ENCODE peak calls at places on chromosomes 12 and 14, in eight cellular contexts. One of them, this sample, is unnamed.

GRCh38 chr14:51663783-51664326 is 12.1 kb downstream of the FRMD6 start:
- DNase-seq in ACHN: no peak
- DNase-seq in stimulated activated CD4-positive, alpha-beta T cell treated with anti-CD3 and anti-CD28 coated beads, Interleukin-4, amount 100 ng/mL, for 48 hours: no peak
- DNase-seq in IMR-90: no peak
- DNase-seq in erythroblast: no peak
- DNase-seq in WTC11: no peak
- DNase-seq in activated CD4-positive, alpha-beta T cell treated with anti-CD3 and anti-CD28 coated beads, Interleukin-2, amount 50 U/mL, for 1 hour: no peak
- DNase-seq in activated CD8-positive, alpha-beta memory T cell treated with anti-CD3 and anti-CD28 coated beads, Interleukin-2, amount 10 ng/mL, durations not matched to agents 7 days and 5 days: no peak
- DNase-seq in this sample: no peak

GRCh38 chr12:126874427-126875026 is 1392.4 kb upstream of the TMEM132C start:
- DNase-seq in erythroblast: peak; percentile 82
- DNase-seq in stimulated activated CD4-positive, alpha-beta T cell treated with anti-CD3 and anti-CD28 coated beads, Interleukin-4, amount 100 ng/mL, for 48 hours: peak; percentile 54
- DNase-seq in WTC11: peak; percentile 34
- DNase-seq in IMR-90: no peak
- DNase-seq in ACHN: peak; percentile 68
- DNase-seq in activated CD8-positive, alpha-beta memory T cell treated with anti-CD3 and anti-CD28 coated beads, Interleukin-2, amount 10 ng/mL, durations not matched to agents 7 days and 5 days: peak; percentile 67
- DNase-seq in activated CD4-positive, alpha-beta T cell treated with anti-CD3 and anti-CD28 coated beads, Interleukin-2, amount 50 U/mL, for 1 hour: peak; percentile 52
- DNase-seq in this sample: peak; percentile 32

GRCh38 chr14:83044001-83044400 is 1510.3 kb upstream of the SEL1L start:
- DNase-seq in activated CD4-positive, alpha-beta T cell treated with anti-CD3 and anti-CD28 coated beads, Interleukin-2, amount 50 U/mL, for 1 hour: no peak
- DNase-seq in ACHN: no peak
- DNase-seq in erythroblast: no peak
- DNase-seq in activated CD8-positive, alpha-beta memory T cell treated with anti-CD3 and anti-CD28 coated beads, Interleukin-2, amount 10 ng/mL, durations not matched to agents 7 days and 5 days: no peak
- DNase-seq in WTC11: no peak
- DNase-seq in IMR-90: no peak
- DNase-seq in stimulated activated CD4-positive, alpha-beta T cell treated with anti-CD3 and anti-CD28 coated beads, Interleukin-4, amount 100 ng/mL, for 48 hours: no peak
- DNase-seq in this sample: no peak

GRCh38 chr12:19158909-19159308 is 29.4 kb downstream of the PLEKHA5 start:
- DNase-seq in WTC11: no peak
- DNase-seq in ACHN: no peak
- DNase-seq in IMR-90: peak; percentile 65
- DNase-seq in activated CD8-positive, alpha-beta memory T cell treated with anti-CD3 and anti-CD28 coated beads, Interleukin-2, amount 10 ng/mL, durations not matched to agents 7 days and 5 days: no peak
- DNase-seq in stimulated activated CD4-positive, alpha-beta T cell treated with anti-CD3 and anti-CD28 coated beads, Interleukin-4, amount 100 ng/mL, for 48 hours: no peak
- DNase-seq in erythroblast: no peak
- DNase-seq in activated CD4-positive, alpha-beta T cell treated with anti-CD3 and anti-CD28 coated beads, Interleukin-2, amount 50 U/mL, for 1 hour: no peak
- DNase-seq in this sample: no peak

GRCh38 chr14:58587271-58587670 is 50.5 kb upstream of the DACT1 start:
- DNase-seq in IMR-90: peak; percentile 87
- DNase-seq in erythroblast: no peak
- DNase-seq in activated CD8-positive, alpha-beta memory T cell treated with anti-CD3 and anti-CD28 coated beads, Interleukin-2, amount 10 ng/mL, durations not matched to agents 7 days and 5 days: no peak
- DNase-seq in WTC11: no peak
- DNase-seq in ACHN: no peak
- DNase-seq in stimulated activated CD4-positive, alpha-beta T cell treated with anti-CD3 and anti-CD28 coated beads, Interleukin-4, amount 100 ng/mL, for 48 hours: no peak
- DNase-seq in activated CD4-positive, alpha-beta T cell treated with anti-CD3 and anti-CD28 coated beads, Interleukin-2, amount 50 U/mL, for 1 hour: no peak
- DNase-seq in this sample: no peak

GRCh38 chr12:14424545-14424944 is 59.1 kb downstream of the ATF7IP start:
- DNase-seq in activated CD4-positive, alpha-beta T cell treated with anti-CD3 and anti-CD28 coated beads, Interleukin-2, amount 50 U/mL, for 1 hour: no peak
- DNase-seq in erythroblast: no peak
- DNase-seq in activated CD8-positive, alpha-beta memory T cell treated with anti-CD3 and anti-CD28 coated beads, Interleukin-2, amount 10 ng/mL, durations not matched to agents 7 days and 5 days: no peak
- DNase-seq in IMR-90: no peak
- DNase-seq in WTC11: no peak
- DNase-seq in ACHN: no peak
- DNase-seq in stimulated activated CD4-positive, alpha-beta T cell treated with anti-CD3 and anti-CD28 coated beads, Interleukin-4, amount 100 ng/mL, for 48 hours: no peak
- DNase-seq in this sample: no peak

GRCh38 chr12:46963977-46964376 is 115.4 kb upstream of the PCED1B start:
- DNase-seq in WTC11: no peak
- DNase-seq in stimulated activated CD4-positive, alpha-beta T cell treated with anti-CD3 and anti-CD28 coated beads, Interleukin-4, amount 100 ng/mL, for 48 hours: no peak
- DNase-seq in erythroblast: no peak
- DNase-seq in activated CD8-positive, alpha-beta memory T cell treated with anti-CD3 and anti-CD28 coated beads, Interleukin-2, amount 10 ng/mL, durations not matched to agents 7 days and 5 days: no peak
- DNase-seq in activated CD4-positive, alpha-beta T cell treated with anti-CD3 and anti-CD28 coated beads, Interleukin-2, amount 50 U/mL, for 1 hour: no peak
- DNase-seq in IMR-90: no peak
- DNase-seq in ACHN: no peak
- DNase-seq in this sample: no peak

GRCh38 chr14:92959189-92959531 is 36.2 kb downstream of the CHGA start:
- DNase-seq in stimulated activated CD4-positive, alpha-beta T cell treated with anti-CD3 and anti-CD28 coated beads, Interleukin-4, amount 100 ng/mL, for 48 hours: no peak
- DNase-seq in IMR-90: no peak
- DNase-seq in WTC11: no peak
- DNase-seq in ACHN: no peak
- DNase-seq in activated CD8-positive, alpha-beta memory T cell treated with anti-CD3 and anti-CD28 coated beads, Interleukin-2, amount 10 ng/mL, durations not matched to agents 7 days and 5 days: no peak
- DNase-seq in erythroblast: no peak
- DNase-seq in activated CD4-positive, alpha-beta T cell treated with anti-CD3 and anti-CD28 coated beads, Interleukin-2, amount 50 U/mL, for 1 hour: no peak
- DNase-seq in this sample: no peak

GRCh38 chr12:80216890-80217559 is 117.7 kb downstream of the OTOGL start:
- DNase-seq in erythroblast: no peak
- DNase-seq in activated CD8-positive, alpha-beta memory T cell treated with anti-CD3 and anti-CD28 coated beads, Interleukin-2, amount 10 ng/mL, durations not matched to agents 7 days and 5 days: no peak
- DNase-seq in IMR-90: no peak
- DNase-seq in stimulated activated CD4-positive, alpha-beta T cell treated with anti-CD3 and anti-CD28 coated beads, Interleukin-4, amount 100 ng/mL, for 48 hours: no peak
- DNase-seq in activated CD4-positive, alpha-beta T cell treated with anti-CD3 and anti-CD28 coated beads, Interleukin-2, amount 50 U/mL, for 1 hour: no peak
- DNase-seq in ACHN: no peak
- DNase-seq in WTC11: no peak
- DNase-seq in this sample: no peak

GRCh38 chr12:40691913-40692616 is at the start of gene CNTN1:
- DNase-seq in ACHN: peak; percentile 51
- DNase-seq in stimulated activated CD4-positive, alpha-beta T cell treated with anti-CD3 and anti-CD28 coated beads, Interleukin-4, amount 100 ng/mL, for 48 hours: no peak
- DNase-seq in activated CD4-positive, alpha-beta T cell treated with anti-CD3 and anti-CD28 coated beads, Interleukin-2, amount 50 U/mL, for 1 hour: no peak
- DNase-seq in activated CD8-positive, alpha-beta memory T cell treated with anti-CD3 and anti-CD28 coated beads, Interleukin-2, amount 10 ng/mL, durations not matched to agents 7 days and 5 days: no peak
- DNase-seq in WTC11: peak; percentile 92
- DNase-seq in IMR-90: peak; percentile 0
- DNase-seq in erythroblast: no peak
- DNase-seq in this sample: peak; percentile 48

GRCh38 chr12:84874125-84874824 is 38.3 kb downstream of the SLC6A15 start:
- DNase-seq in stimulated activated CD4-positive, alpha-beta T cell treated with anti-CD3 and anti-CD28 coated beads, Interleukin-4, amount 100 ng/mL, for 48 hours: no peak
- DNase-seq in activated CD4-positive, alpha-beta T cell treated with anti-CD3 and anti-CD28 coated beads, Interleukin-2, amount 50 U/mL, for 1 hour: no peak
- DNase-seq in IMR-90: peak; percentile 60
- DNase-seq in WTC11: no peak
- DNase-seq in ACHN: peak; percentile 82
- DNase-seq in erythroblast: peak; percentile 55
- DNase-seq in activated CD8-positive, alpha-beta memory T cell treated with anti-CD3 and anti-CD28 coated beads, Interleukin-2, amount 10 ng/mL, durations not matched to agents 7 days and 5 days: no peak
- DNase-seq in this sample: no peak

GRCh38 chr14:24353551-24354529 is 14.0 kb upstream of the RIPK3 start:
- DNase-seq in activated CD4-positive, alpha-beta T cell treated with anti-CD3 and anti-CD28 coated beads, Interleukin-2, amount 50 U/mL, for 1 hour: no peak
- DNase-seq in WTC11: no peak
- DNase-seq in ACHN: no peak
- DNase-seq in stimulated activated CD4-positive, alpha-beta T cell treated with anti-CD3 and anti-CD28 coated beads, Interleukin-4, amount 100 ng/mL, for 48 hours: no peak
- DNase-seq in activated CD8-positive, alpha-beta memory T cell treated with anti-CD3 and anti-CD28 coated beads, Interleukin-2, amount 10 ng/mL, durations not matched to agents 7 days and 5 days: no peak
- DNase-seq in IMR-90: peak; percentile 81
- DNase-seq in erythroblast: no peak
- DNase-seq in this sample: no peak

GRCh38 chr12:64090047-64090446 is 132.0 kb downstream of the KICS2 start:
- DNase-seq in activated CD4-positive, alpha-beta T cell treated with anti-CD3 and anti-CD28 coated beads, Interleukin-2, amount 50 U/mL, for 1 hour: no peak
- DNase-seq in erythroblast: no peak
- DNase-seq in stimulated activated CD4-positive, alpha-beta T cell treated with anti-CD3 and anti-CD28 coated beads, Interleukin-4, amount 100 ng/mL, for 48 hours: no peak
- DNase-seq in activated CD8-positive, alpha-beta memory T cell treated with anti-CD3 and anti-CD28 coated beads, Interleukin-2, amount 10 ng/mL, durations not matched to agents 7 days and 5 days: no peak
- DNase-seq in IMR-90: no peak
- DNase-seq in ACHN: no peak
- DNase-seq in WTC11: no peak
- DNase-seq in this sample: no peak

GRCh38 chr14:91778217-91778616 is 46.3 kb upstream of the CATSPERB start:
- DNase-seq in WTC11: no peak
- DNase-seq in IMR-90: peak; percentile 1
- DNase-seq in activated CD8-positive, alpha-beta memory T cell treated with anti-CD3 and anti-CD28 coated beads, Interleukin-2, amount 10 ng/mL, durations not matched to agents 7 days and 5 days: no peak
- DNase-seq in erythroblast: no peak
- DNase-seq in ACHN: no peak
- DNase-seq in activated CD4-positive, alpha-beta T cell treated with anti-CD3 and anti-CD28 coated beads, Interleukin-2, amount 50 U/mL, for 1 hour: no peak
- DNase-seq in stimulated activated CD4-positive, alpha-beta T cell treated with anti-CD3 and anti-CD28 coated beads, Interleukin-4, amount 100 ng/mL, for 48 hours: no peak
- DNase-seq in this sample: no peak

GRCh38 chr12:42473130-42473529 is 116.4 kb downstream of the PRICKLE1 start:
- DNase-seq in WTC11: no peak
- DNase-seq in ACHN: peak; percentile 60
- DNase-seq in stimulated activated CD4-positive, alpha-beta T cell treated with anti-CD3 and anti-CD28 coated beads, Interleukin-4, amount 100 ng/mL, for 48 hours: no peak
- DNase-seq in IMR-90: peak; percentile 84
- DNase-seq in erythroblast: no peak
- DNase-seq in activated CD4-positive, alpha-beta T cell treated with anti-CD3 and anti-CD28 coated beads, Interleukin-2, amount 50 U/mL, for 1 hour: no peak
- DNase-seq in activated CD8-positive, alpha-beta memory T cell treated with anti-CD3 and anti-CD28 coated beads, Interleukin-2, amount 10 ng/mL, durations not matched to agents 7 days and 5 days: no peak
- DNase-seq in this sample: no peak

This sample was measured in Peyer's patch.